ENCODE peak calls at places on chromosomes 12 and 14, in eight cellular contexts. K, L, D, Y, F, Q, P and B are unnamed samples.

GRCh38 chr12:91460457-91460856 is 277.8 kb upstream of the DCN start:
- DNase-seq in K (peak), L (no peak), D (no peak), Y (no peak), F (no peak), Q (no peak), P (no peak), B (no peak)

GRCh38 chr14:66281036-66281776 is 205.0 kb upstream of the CCDC196 start:
- DNase-seq in K (no peak), L (no peak), D (peak), Y (no peak), F (no peak), Q (no peak), P (no peak), B (no peak)

GRCh38 chr14:61573748-61574513 is 121.4 kb upstream of the HIF1A start:
- DNase-seq in K (no peak), L (no peak), D (no peak), Y (no peak), F (no peak), Q (no peak), P (no peak), B (no peak)

GRCh38 chr14:69752773-69753172 is 14.2 kb upstream of the SRSF5 start:
- DNase-seq in K (no peak), L (no peak), D (no peak), Y (no peak), F (no peak), Q (no peak), P (no peak), B (no peak)

GRCh38 chr12:117063162-117063911 is 35.9 kb downstream of the TESC start:
- DNase-seq in K (no peak), L (no peak), D (peak), Y (no peak), F (no peak), Q (no peak), P (no peak), B (peak)

GRCh38 chr14:21917699-21918436 is 244.2 kb upstream of the OR4E1 start:
- DNase-seq in K (peak), L (peak), D (peak), Y (peak), F (peak), Q (peak), P (peak), B (peak)

GRCh38 chr12:109926488-109927210 is 26.6 kb downstream of the TCHP start:
- DNase-seq in K (no peak), L (no peak), D (no peak), Y (no peak), F (no peak), Q (no peak), P (no peak), B (no peak)

GRCh38 chr12:124992874-124993567 is 424 bp upstream of the BRI3BP start:
- DNase-seq in K (peak), L (peak), D (peak), Y (peak), F (peak), Q (peak), P (peak), B (peak)

GRCh38 chr12:59929091-59929490 is 333.3 kb downstream of the SLC16A7 start:
- DNase-seq in K (no peak), L (no peak), D (no peak), Y (no peak), F (no peak), Q (no peak), P (no peak), B (no peak)

GRCh38 chr12:80195143-80195726 is 95.9 kb downstream of the OTOGL start:
- DNase-seq in K (peak), L (peak), D (peak), Y (peak), F (peak), Q (peak), P (peak), B (no peak)

GRCh38 chr12:124543052-124543590 is 24.3 kb downstream of the NCOR2 start:
- DNase-seq in K (peak), L (no peak), D (no peak), Y (peak), F (no peak), Q (no peak), P (no peak), B (no peak)

GRCh38 chr14:89289477-89289876 is 127.6 kb downstream of the FOXN3 start:
- DNase-seq in K (no peak), L (no peak), D (no peak), Y (no peak), F (no peak), Q (no peak), P (no peak), B (no peak)

GRCh38 chr14:25381498-25381897 is 331.6 kb upstream of the STXBP6 start:
- DNase-seq in K (peak), L (no peak), D (peak), Y (no peak), F (no peak), Q (peak), P (no peak), B (peak)

GRCh38 chr12:66120477-66120876 is 10.1 kb downstream of the LLPH start:
- DNase-seq in K (no peak), L (no peak), D (no peak), Y (no peak), F (no peak), Q (no peak), P (no peak), B (no peak)

GRCh38 chr12:12716151-12716844 is 870 bp upstream of the CDKN1B start:
- DNase-seq in K (no peak), L (no peak), D (peak), Y (no peak), F (no peak), Q (peak), P (no peak), B (no peak)

GRCh38 chr12:53683983-53684382 is 8.1 kb upstream of the ATP5MC2 start:
- DNase-seq in K (no peak), L (no peak), D (no peak), Y (no peak), F (no peak), Q (no peak), P (no peak), B (no peak)

GRCh38 chr12:54287316-54288157 is 7.0 kb downstream of the HNRNPA1 start:
- DNase-seq in K (no peak), L (no peak), D (peak), Y (no peak), F (no peak), Q (no peak), P (no peak), B (peak)

GRCh38 chr12:132282031-132282949 is 47.1 kb downstream of the GALNT9 start:
- DNase-seq in K (no peak), L (no peak), D (no peak), Y (no peak), F (no peak), Q (peak), P (no peak), B (no peak)

GRCh38 chr12:4286771-4287317 is 13.3 kb downstream of the CCND2 start:
- DNase-seq in K (no peak), L (no peak), D (no peak), Y (no peak), F (no peak), Q (no peak), P (no peak), B (no peak)

GRCh38 chr12:3995276-3995675 is 122.1 kb upstream of the PARP11 start:
- DNase-seq in K (no peak), L (no peak), D (no peak), Y (no peak), F (no peak), Q (no peak), P (no peak), B (no peak)

GRCh38 chr12:52903855-52904508 is 894 bp downstream of the KRT8 start:
- DNase-seq in K (peak), L (peak), D (peak), Y (peak), F (no peak), Q (peak), P (no peak), B (no peak)

GRCh38 chr12:39426636-39427245 is 16.2 kb downstream of the KIF21A start:
- DNase-seq in K (no peak), L (no peak), D (no peak), Y (no peak), F (no peak), Q (no peak), P (no peak), B (no peak)

GRCh38 chr14:81394739-81395138 is 5.4 kb downstream of the STON2 start:
- DNase-seq in K (no peak), L (no peak), D (no peak), Y (no peak), F (no peak), Q (no peak), P (no peak), B (no peak)

GRCh38 chr12:57148469-57149308 is 1.3 kb upstream of the LRP1-AS start:
- DNase-seq in K (no peak), L (no peak), D (no peak), Y (no peak), F (no peak), Q (peak), P (no peak), B (peak)

GRCh38 chr14:76386922-76387782 is 11.2 kb downstream of the ESRRB start:
- DNase-seq in K (peak), L (peak), D (peak), Y (peak), F (peak), Q (peak), P (peak), B (peak)

GRCh38 chr14:97180304-97181200 is 383.4 kb downstream of the VRK1 start:
- DNase-seq in K (no peak), L (no peak), D (no peak), Y (peak), F (peak), Q (peak), P (peak), B (peak)

GRCh38 chr14:54175298-54175942 is 218.8 kb upstream of the BMP4 start:
- DNase-seq in K (peak), L (peak), D (peak), Y (peak), F (peak), Q (peak), P (peak), B (peak)

GRCh38 chr12:97944576-97944975 is 482.0 kb downstream of the RMST start:
- DNase-seq in K (no peak), L (no peak), D (no peak), Y (no peak), F (no peak), Q (no peak), P (no peak), B (no peak)

GRCh38 chr12:120115692-120116442 is 686 bp downstream of the RAB35 start:
- DNase-seq in K (no peak), L (no peak), D (peak), Y (peak), F (no peak), Q (peak), P (peak), B (peak)

GRCh38 chr14:23364164-23364571 is 804 bp downstream of the EFS start:
- DNase-seq in K (peak), L (peak), D (peak), Y (no peak), F (no peak), Q (no peak), P (no peak), B (no peak)

GRCh38 chr14:62084020-62084419 is 321.8 kb downstream of the SNAPC1 start:
- DNase-seq in K (no peak), L (no peak), D (no peak), Y (no peak), F (no peak), Q (no peak), P (no peak), B (no peak)

GRCh38 chr12:92987362-92987761 is 58.3 kb upstream of the EEA1 start:
- DNase-seq in K (peak), L (peak), D (peak), Y (peak), F (peak), Q (peak), P (peak), B (peak)

GRCh38 chr14:64698899-64699298 is 5.3 kb upstream of the PLEKHG3 start:
- DNase-seq in K (no peak), L (no peak), D (no peak), Y (no peak), F (no peak), Q (no peak), P (no peak), B (no peak)

GRCh38 chr14:101965796-101966718 is 1.7 kb downstream of the DYNC1H1 start:
- DNase-seq in K (no peak), L (no peak), D (no peak), Y (no peak), F (no peak), Q (no peak), P (no peak), B (no peak)

GRCh38 chr14:81453166-81453766 is 53.1 kb upstream of the STON2 start:
- DNase-seq in K (peak), L (peak), D (peak), Y (peak), F (peak), Q (peak), P (peak), B (no peak)

GRCh38 chr12:75364918-75365317 is 26.0 kb upstream of the GLIPR1L2 start:
- DNase-seq in K (no peak), L (no peak), D (no peak), Y (no peak), F (no peak), Q (no peak), P (no peak), B (peak)

GRCh38 chr14:58641509-58641908 is 3.7 kb downstream of the DACT1 start:
- DNase-seq in K (no peak), L (no peak), D (no peak), Y (no peak), F (no peak), Q (no peak), P (no peak), B (no peak)

GRCh38 chr14:52553671-52554575 is 1.3 kb downstream of the GPR137C start:
- DNase-seq in K (peak), L (peak), D (peak), Y (no peak), F (no peak), Q (peak), P (peak), B (peak)
- TF ChIP-seq CTCF in K (peak), L (no peak), D (no peak), Y (no peak), F (no peak), Q (no peak), P (no peak), B (no peak)

GRCh38 chr12:113359939-113360748 is 1.8 kb downstream of the PLBD2 start:
- DNase-seq in K (peak), L (no peak), D (peak), Y (no peak), F (no peak), Q (peak), P (no peak), B (no peak)
- H3K27ac ChIP-seq in K (no peak), L (no peak), D (no peak), Y (peak), F (no peak), Q (no peak), P (no peak), B (no peak)

GRCh38 chr14:44404021-44404420 is 103.1 kb downstream of the FSCB start:
- DNase-seq in K (no peak), L (no peak), D (no peak), Y (no peak), F (no peak), Q (no peak), P (no peak), B (no peak)
- TF ChIP-seq REST in K (no peak), L (no peak), D (no peak), Y (no peak), F (no peak), Q (no peak), P (no peak), B (no peak)

GRCh38 chr12:42790761-42791151 is 201.2 kb upstream of the PRICKLE1 start:
- DNase-seq in K (peak), L (peak), D (no peak), Y (peak), F (no peak), Q (no peak), P (peak), B (no peak)
- TF ChIP-seq CTCF in K (no peak), L (no peak), D (no peak), Y (no peak), F (no peak), Q (no peak), P (no peak), B (no peak)

GRCh38 chr14:79280400-79280670 is 931.0 kb downstream of the DIO2 start:
- DNase-seq in K (no peak), L (no peak), D (no peak), Y (no peak), F (no peak), Q (no peak), P (no peak), B (no peak)

GRCh38 chr14:79275367-79275655 is 936.0 kb downstream of the DIO2 start:
- DNase-seq in K (no peak), L (no peak), D (no peak), Y (no peak), F (no peak), Q (no peak), P (no peak), B (no peak)

GRCh38 chr14:79279645-79280399 is 931.5 kb downstream of the DIO2 start:
- DNase-seq in K (peak), L (no peak), D (peak), Y (no peak), F (no peak), Q (no peak), P (no peak), B (no peak)

GRCh38 chr14:79278798-79279644 is 932.3 kb downstream of the DIO2 start:
- DNase-seq in K (peak), L (no peak), D (peak), Y (peak), F (no peak), Q (peak), P (no peak), B (peak)

GRCh38 chr14:79278286-79278797 is 933.0 kb downstream of the DIO2 start:
- DNase-seq in K (peak), L (no peak), D (no peak), Y (no peak), F (no peak), Q (no peak), P (no peak), B (no peak)
- H3K27ac ChIP-seq in K (no peak), L (no peak), D (no peak), Y (peak), F (no peak), Q (no peak), P (no peak), B (no peak)

GRCh38 chr12:111596985-111597730 is 2.0 kb downstream of the ATXN2 start:
- DNase-seq in K (peak), L (no peak), D (peak), Y (peak), F (peak), Q (peak), P (peak), B (peak)
- TF ChIP-seq REST in K (no peak), L (no peak), D (no peak), Y (no peak), F (no peak), Q (no peak), P (no peak), B (no peak)

GRCh38 chr12:25131270-25131669 is 63.7 kb downstream of the DNAI7 start:
- DNase-seq in K (no peak), L (no peak), D (no peak), Y (no peak), F (no peak), Q (peak), P (no peak), B (no peak)

GRCh38 chr12:25130741-25131188 is 64.2 kb downstream of the DNAI7 start:
- DNase-seq in K (peak), L (peak), D (peak), Y (peak), F (peak), Q (peak), P (peak), B (peak)

GRCh38 chr12:25135531-25136154 is 59.3 kb downstream of the DNAI7 start:
- DNase-seq in K (no peak), L (no peak), D (peak), Y (no peak), F (no peak), Q (peak), P (peak), B (no peak)
- TF ChIP-seq CTCF in K (no peak), L (no peak), D (peak), Y (no peak), F (peak), Q (peak), P (peak), B (no peak)

GRCh38 chr14:68284333-68284732 is 464.8 kb downstream of the RAD51B start:
- DNase-seq in K (no peak), L (no peak), D (no peak), Y (no peak), F (no peak), Q (no peak), P (no peak), B (no peak)

GRCh38 chr14:68283378-68284123 is 464.0 kb downstream of the RAD51B start:
- DNase-seq in K (no peak), L (no peak), D (no peak), Y (no peak), F (no peak), Q (no peak), P (no peak), B (no peak)

GRCh38 chr14:68286667-68287066 is 467.1 kb downstream of the RAD51B start:
- DNase-seq in K (no peak), L (no peak), D (no peak), Y (no peak), F (no peak), Q (no peak), P (no peak), B (no peak)

GRCh38 chr14:68285421-68286179 is 466.0 kb downstream of the RAD51B start:
- DNase-seq in K (no peak), L (no peak), D (no peak), Y (no peak), F (no peak), Q (no peak), P (no peak), B (peak)

DNA sequence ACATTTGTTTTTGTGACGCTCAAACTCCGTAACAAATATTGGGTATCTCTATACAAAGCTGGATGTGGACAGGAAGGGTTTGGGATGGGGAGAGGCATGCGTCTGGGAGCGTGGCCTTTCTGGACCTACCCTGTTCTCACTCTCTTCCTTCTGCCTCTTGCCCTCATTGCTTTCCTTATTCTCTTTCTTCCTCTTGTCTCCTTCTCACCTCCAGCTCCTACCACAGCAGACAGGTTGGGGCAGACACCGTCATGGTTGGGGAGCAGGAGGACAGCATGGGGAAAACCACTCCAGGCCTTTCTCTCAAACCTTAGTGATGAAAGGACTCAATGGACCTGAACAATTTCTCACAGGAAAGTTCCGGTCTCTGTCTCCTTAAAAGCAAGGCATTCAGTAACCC is 465.3 kb downstream of the RAD51B start:
- DNase-seq in K (no peak), L (no peak), D (no peak), Y (no peak), F (no peak), Q (no peak), P (no peak), B (no peak)
- H3K27ac ChIP-seq in K (no peak), L (no peak), D (no peak), Y (peak), F (no peak), Q (no peak), P (no peak), B (no peak)

GRCh38 chr12:89980236-89980635 is 271.6 kb upstream of the ATP2B1 start:
- DNase-seq in K (no peak), L (no peak), D (no peak), Y (no peak), F (no peak), Q (no peak), P (no peak), B (peak)
- TF ChIP-seq REST in K (no peak), L (no peak), D (no peak), Y (no peak), F (no peak), Q (no peak), P (no peak), B (no peak)

DNA sequence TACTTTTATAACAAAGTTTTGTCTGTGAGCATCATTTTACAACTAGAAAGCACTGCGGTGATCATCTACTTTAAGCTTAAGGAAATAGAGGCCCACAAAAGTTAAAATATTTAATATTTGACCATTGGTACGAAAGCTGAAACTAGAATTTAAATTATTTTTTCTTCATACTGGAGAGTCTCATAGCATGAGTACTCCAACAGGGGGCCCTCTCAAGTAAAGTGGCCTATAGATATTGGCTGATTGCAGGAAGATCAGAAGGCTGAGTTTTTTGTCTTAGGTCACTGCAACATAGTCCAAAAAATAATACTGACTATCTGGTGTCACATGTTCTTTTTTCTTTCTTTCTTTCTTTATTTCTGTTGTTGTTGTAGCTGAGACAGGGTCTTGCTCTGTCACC is 75.3 kb upstream of the ZDHHC17 start:
- DNase-seq in K (no peak), L (no peak), D (peak), Y (no peak), F (no peak), Q (no peak), P (no peak), B (no peak)
- TF ChIP-seq CTCF in K (peak), L (peak), D (peak), Y (no peak), F (peak), Q (no peak), P (peak), B (no peak)